ENCODE peak calls at places on chromosomes 5 and 9, in five cellular contexts. F is body of pancreas, S is PC-9, A is pancreas, E is left ventricle myocardium inferior. P is an unnamed sample. For H3K9me3, the result is how much of the 10 kb centered on the place peaks cover.

GRCh38 chr5:41636605-41637004 is 126.2 kb upstream of the PLCXD3 start:
- DNase-seq in S (no peak), F (no peak), E (no peak), A (no peak), P (no peak)

GRCh38 chr9:96450613-96451544 is 910 bp downstream of the HABP4 start:
- DNase-seq in S (no peak), F (peak), E (peak), A (peak), P (peak)

GRCh38 chr9:89606567-89607311 is 1.9 kb downstream of the GADD45G start:
- DNase-seq in E (peak), F (peak), A (no peak), S (no peak), P (peak)

GRCh38 chr5:174731214-174732039 is 7.0 kb downstream of the MSX2 start:
- DNase-seq in E (no peak), A (no peak), S (no peak), F (no peak), P (no peak)

GRCh38 chr5:76209297-76209696 is 126.1 kb downstream of the SV2C start:
- DNase-seq in A (no peak), S (no peak), F (no peak), E (no peak), P (no peak)

GRCh38 chr5:125220284-125220683 is 473.8 kb upstream of the ZNF608 start:
- DNase-seq in A (no peak), E (no peak), S (no peak), F (no peak), P (no peak)

GRCh38 chr9:6014668-6015270 is 655 bp downstream of the RANBP6 start:
- DNase-seq in F (no peak), E (no peak), S (peak), A (no peak), P (peak)

GRCh38 chr5:77428033-77428432 is 64.1 kb downstream of the WDR41 start:
- DNase-seq in S (no peak), E (no peak), F (no peak), A (no peak), P (no peak)

GRCh38 chr9:87233916-87234455 is 263.7 kb upstream of the DAPK1 start:
- DNase-seq in S (no peak), A (no peak), F (no peak), E (no peak), P (no peak)

GRCh38 chr5:76145945-76146344 is 62.8 kb downstream of the SV2C start:
- DNase-seq in F (no peak), A (no peak), E (no peak), S (no peak), P (no peak)

GRCh38 chr9:34124923-34125322 is 1.6 kb downstream of the DCAF12 start:
- DNase-seq in A (no peak), F (no peak), E (no peak), S (no peak), P (no peak)

GRCh38 chr9:121636411-121636865 is 15.0 kb upstream of the DAB2IP start:
- DNase-seq in A (no peak), S (no peak), F (no peak), E (no peak), P (no peak)

GRCh38 chr9:92960561-92961290 is 13.4 kb downstream of the FGD3 start:
- DNase-seq in A (no peak), E (no peak), F (no peak), S (no peak), P (no peak)

GRCh38 chr5:65861830-65862241 is 64.5 kb upstream of the ERBIN start:
- DNase-seq in F (no peak), S (peak), E (no peak), A (no peak), P (no peak)

GRCh38 chr9:115118471-115119156 is 657 bp upstream of the TNC start:
- DNase-seq in E (peak), A (peak), F (peak), S (peak), P (peak)

GRCh38 chr5:170587808-170588207 is 84.0 kb downstream of the KCNIP1 start:
- DNase-seq in S (no peak), A (no peak), F (no peak), E (no peak), P (no peak)

GRCh38 chr9:16429671-16430070 is 440.8 kb downstream of the BNC2 start:
- DNase-seq in S (no peak), E (no peak), F (no peak), A (no peak), P (no peak)

GRCh38 chr5:95730730-95731570 is at the start of gene RHOBTB3:
- DNase-seq in E (peak), F (peak), S (peak), A (peak), P (peak)

GRCh38 chr9:137610944-137611343 is 5.5 kb downstream of the ARRDC1 start:
- DNase-seq in E (no peak), S (peak), F (no peak), A (no peak), P (no peak)

GRCh38 chr9:95025213-95026170 is 292.0 kb downstream of the FANCC start:
- DNase-seq in S (no peak), A (peak), E (peak), F (peak), P (peak)

GRCh38 chr5:133925866-133926488 is 42.4 kb downstream of the C5orf15 start:
- DNase-seq in E (no peak), A (no peak), S (peak), F (no peak), P (no peak)

GRCh38 chr9:131042666-131043065 is 33.7 kb downstream of the LAMC3 start:
- DNase-seq in F (no peak), S (no peak), E (no peak), A (no peak), P (no peak)

GRCh38 chr5:159128070-159128507 is 28.4 kb upstream of the EBF1 start:
- DNase-seq in S (no peak), F (no peak), E (no peak), A (no peak), P (no peak)

GRCh38 chr5:1494780-1495524 is 28.8 kb downstream of the LPCAT1 start:
- DNase-seq in E (no peak), F (no peak), S (no peak), A (no peak), P (no peak)

GRCh38 chr9:134659688-134660131 is 18.1 kb downstream of the COL5A1 start:
- DNase-seq in S (no peak), F (no peak), E (peak), A (peak), P (no peak)

GRCh38 chr9:96554326-96554725 is 65.3 kb downstream of the CDC14B start:
- DNase-seq in S (no peak), F (no peak), A (no peak), E (no peak), P (no peak)

GRCh38 chr9:96203867-96204412 is 98.0 kb downstream of the HSD17B3 start:
- DNase-seq in F (no peak), A (no peak), S (no peak), E (peak), P (no peak)

GRCh38 chr5:107257885-107258520 is 412.7 kb downstream of the EFNA5 start:
- DNase-seq in F (no peak), E (no peak), A (no peak), S (no peak), P (no peak)

GRCh38 chr5:157215826-157216167 is 35.2 kb downstream of the ITK start:
- DNase-seq in E (no peak), A (no peak), F (no peak), S (no peak), P (no peak)

GRCh38 chr9:114276908-114277821 is 45.7 kb upstream of the ORM1 start:
- DNase-seq in A (peak), F (no peak), S (peak), E (peak), P (no peak)

DNA sequence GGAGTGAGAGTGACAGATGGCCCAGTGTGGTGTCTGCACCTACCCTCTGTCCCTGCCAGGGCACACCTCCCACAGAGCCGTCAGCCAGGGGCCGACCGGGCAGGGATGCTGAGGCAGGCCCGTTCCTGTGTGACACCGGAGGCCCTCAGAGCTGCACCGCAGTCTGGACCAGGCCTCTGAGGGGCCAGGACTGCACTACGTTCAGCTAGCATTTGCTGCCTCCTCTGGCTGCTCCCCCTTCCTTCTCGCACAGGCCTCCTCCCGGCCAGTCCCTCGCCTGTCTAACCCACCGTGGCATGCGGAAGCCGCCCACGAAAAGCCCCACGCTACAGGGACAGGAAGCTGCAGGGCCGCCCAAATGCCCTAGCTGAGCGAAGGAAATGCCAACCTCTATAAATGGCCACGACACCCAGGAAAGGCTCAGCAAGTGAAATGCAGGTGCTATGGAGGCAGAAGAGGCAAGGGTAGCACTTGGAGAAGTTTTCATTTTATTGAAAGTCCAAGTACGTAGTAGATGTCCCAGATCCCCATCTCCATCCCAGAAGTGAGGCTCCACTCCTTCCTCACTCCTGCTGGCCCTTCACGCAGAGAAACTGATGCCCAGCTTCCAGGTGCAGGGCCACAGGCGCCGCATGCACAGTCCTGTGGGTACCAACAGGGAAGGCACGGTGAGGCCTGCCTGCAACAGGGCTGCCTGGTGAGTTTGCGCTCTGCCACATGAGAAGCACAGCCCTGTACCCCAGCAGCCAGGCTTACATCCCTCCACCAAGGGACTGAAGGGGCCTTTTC is 38.7 kb downstream of the MAPK9 start:
- DNase-seq in F (no peak), E (no peak), S (no peak), A (no peak), P (no peak)
- H3K9me3 ChIP-seq in F (under half), E (half or more), S (half or more), A (under half), P (under half)

GRCh38 chr5:173592050-173592669 is 24.3 kb downstream of the BOD1 start:
- DNase-seq in S (no peak), A (no peak), E (no peak), F (no peak), P (no peak)

GRCh38 chr5:173595826-173596225 is 20.6 kb downstream of the BOD1 start:
- DNase-seq in F (no peak), S (no peak), E (no peak), A (no peak), P (no peak)

GRCh38 chr5:173594061-173594460 is 22.4 kb downstream of the BOD1 start:
- DNase-seq in A (no peak), S (no peak), F (no peak), E (no peak), P (no peak)

GRCh38 chr5:173591300-173591622 is 25.2 kb downstream of the BOD1 start:
- DNase-seq in F (no peak), S (no peak), A (no peak), E (no peak), P (peak)

DNA sequence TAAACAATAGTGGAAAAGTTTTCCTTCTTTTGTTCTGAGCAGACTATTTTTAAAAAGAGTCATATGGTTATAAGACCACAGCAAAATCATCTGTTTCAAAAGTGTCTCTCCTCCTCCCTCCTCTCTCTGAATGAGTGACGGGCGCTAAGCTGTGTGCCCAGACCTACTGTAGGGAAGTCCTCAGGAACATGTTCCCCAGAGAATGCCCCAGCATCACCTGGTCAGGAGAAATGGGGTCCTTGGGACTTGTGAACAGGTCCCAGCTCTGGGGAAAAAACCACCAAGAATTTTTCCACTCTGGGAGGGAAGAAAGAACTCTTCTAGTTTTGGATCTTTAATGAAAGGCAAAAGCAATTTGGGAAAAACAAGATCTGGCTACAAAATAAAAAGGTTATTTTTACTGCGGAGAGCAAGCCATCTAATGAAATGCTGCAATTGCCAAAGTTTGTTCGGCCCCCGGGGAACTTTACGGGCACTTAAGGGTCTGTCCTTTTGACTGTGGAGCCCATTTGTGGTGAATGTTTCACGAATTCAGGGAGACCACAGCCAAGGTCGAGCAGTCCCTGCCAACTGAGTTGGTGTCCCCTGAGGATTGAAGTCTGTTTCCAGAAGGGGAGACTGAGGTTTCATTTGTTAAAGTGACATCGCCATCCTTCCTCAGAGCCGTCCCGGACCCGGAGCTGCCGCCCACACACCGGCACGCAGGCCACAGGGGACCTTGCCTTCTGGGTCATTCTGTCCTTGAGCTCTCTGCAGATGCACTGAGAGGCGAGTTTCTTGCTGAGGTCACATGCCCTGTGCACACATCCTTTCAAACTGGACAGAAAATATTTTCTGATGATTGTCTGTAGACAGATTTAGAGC is 25.8 kb downstream of the BOD1 start:
- DNase-seq in A (no peak), E (peak), F (no peak), S (no peak), P (peak)
- H3K9me3 ChIP-seq in A (under half), E (under half), F (under half), S (under half), P (under half)

DNA sequence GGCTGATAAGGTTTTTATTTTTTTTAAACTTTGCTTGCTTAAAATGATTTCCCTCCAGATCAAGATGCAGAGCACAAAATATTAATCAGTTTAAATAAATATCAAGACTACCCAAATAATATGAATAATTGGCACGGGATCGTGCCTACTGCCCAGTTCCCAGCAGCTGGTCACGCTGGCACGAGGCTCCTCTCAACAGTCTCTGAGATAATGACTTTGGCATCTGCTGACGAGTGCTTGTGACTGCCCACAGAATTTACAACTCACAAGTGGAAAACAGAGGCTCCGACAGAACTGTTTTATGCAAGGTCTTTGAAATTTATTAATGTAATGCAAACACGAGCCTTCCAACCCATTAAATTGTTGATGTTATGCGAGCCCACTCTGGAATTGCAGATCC is 369.5 kb upstream of the IRX1 start:
- DNase-seq in E (peak), A (no peak), S (no peak), F (no peak), P (no peak)
- H3K9me3 ChIP-seq in E (under half), A (under half), S (under half), F (under half), P (under half)

DNA sequence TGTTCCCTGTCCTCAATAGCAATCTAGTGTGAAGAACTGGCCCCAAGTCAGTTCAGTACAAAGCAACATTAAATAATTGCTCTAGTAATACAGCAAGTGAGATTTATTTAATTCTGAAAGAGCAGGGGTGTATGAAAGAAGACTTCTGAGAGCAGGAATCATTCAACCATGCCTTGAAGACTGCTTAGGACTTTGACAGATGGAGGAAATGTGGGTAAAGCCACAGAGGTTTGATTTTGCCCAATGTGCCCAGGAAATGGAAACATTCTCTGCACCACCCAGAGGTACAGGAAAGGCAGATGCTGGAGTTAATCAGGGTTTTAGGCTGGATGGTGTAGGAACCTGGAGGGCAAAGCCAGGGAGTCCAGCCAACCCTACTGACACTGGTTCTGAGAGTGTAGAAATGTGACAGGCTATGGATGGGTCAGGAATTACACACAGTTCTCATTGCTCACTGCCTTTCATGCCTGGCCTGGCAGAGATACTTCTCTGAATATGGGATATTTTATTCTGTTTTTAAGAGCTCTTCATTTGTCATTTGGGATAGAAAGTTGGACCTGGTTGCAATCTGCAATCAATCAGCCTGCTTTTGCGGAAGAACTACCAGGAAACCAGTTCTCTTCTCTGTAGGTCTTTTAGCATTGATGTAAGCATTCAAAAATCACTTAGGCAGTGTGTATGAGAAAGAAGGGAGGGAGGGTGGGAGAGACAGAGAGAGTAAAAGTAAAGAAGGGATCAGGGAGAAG is 88.3 kb downstream of the BRINP1 start:
- DNase-seq in F (no peak), S (no peak), E (no peak), A (no peak), P (no peak)
- H3K9me3 ChIP-seq in F (under half), S (under half), E (under half), A (under half), P (under half)

GRCh38 chr5:141326088-141326854 is 4.0 kb upstream of the PCDHGA1 start:
- DNase-seq in A (no peak), F (peak), S (peak), E (peak), P (peak)

GRCh38 chr5:141328231-141328630 is 2.1 kb upstream of the PCDHGA1 start:
- DNase-seq in A (no peak), E (no peak), S (no peak), F (no peak), P (no peak)

GRCh38 chr5:141330299-141331080 is at the start of gene PCDHGA1:
- DNase-seq in F (no peak), E (no peak), S (no peak), A (no peak), P (peak)
- H3K9me3 ChIP-seq in F (under half), E (half or more), S (under half), A (under half), P (under half)

GRCh38 chr5:141434006-141434405 is 3.7 kb downstream of the PCDHGA12 start:
- DNase-seq in S (no peak), E (no peak), F (no peak), A (no peak), P (no peak)

GRCh38 chr5:141430332-141431113 is at the start of gene PCDHGA12:
- DNase-seq in E (peak), F (no peak), A (no peak), S (no peak), P (peak)

GRCh38 chr5:141437208-141437607 is 6.9 kb downstream of the PCDHGA12 start:
- DNase-seq in F (no peak), S (no peak), E (no peak), A (no peak), P (no peak)

GRCh38 chr5:141427783-141428426 is 2.4 kb upstream of the PCDHGA12 start:
- DNase-seq in E (no peak), A (no peak), F (no peak), S (no peak), P (no peak)

GRCh38 chr5:141431286-141431685 is 979 bp downstream of the PCDHGA12 start:
- DNase-seq in A (no peak), F (no peak), E (no peak), S (no peak), P (no peak)
- H3K9me3 ChIP-seq in A (under half), F (under half), E (half or more), S (under half), P (under half)

GRCh38 chr5:149019562-149020140 is 43.2 kb downstream of the SH3TC2 start:
- DNase-seq in A (no peak), S (no peak), F (no peak), E (no peak), P (no peak)
- H3K9me3 ChIP-seq in A (under half), S (under half), F (under half), E (under half), P (under half)

GRCh38 chr5:179111267-179112207 is 51.4 kb downstream of the ZNF354C start:
- DNase-seq in A (no peak), S (no peak), F (no peak), E (no peak), P (no peak)

GRCh38 chr5:179112469-179113142 is 52.4 kb downstream of the ZNF354C start:
- DNase-seq in F (no peak), S (no peak), A (no peak), E (no peak), P (no peak)

GRCh38 chr5:179113945-179114641 is 53.9 kb downstream of the ZNF354C start:
- DNase-seq in E (no peak), F (no peak), A (no peak), S (no peak), P (no peak)

GRCh38 chr5:179113143-179113530 is 53.0 kb downstream of the ZNF354C start:
- DNase-seq in A (no peak), E (no peak), F (no peak), S (no peak), P (no peak)

DNA sequence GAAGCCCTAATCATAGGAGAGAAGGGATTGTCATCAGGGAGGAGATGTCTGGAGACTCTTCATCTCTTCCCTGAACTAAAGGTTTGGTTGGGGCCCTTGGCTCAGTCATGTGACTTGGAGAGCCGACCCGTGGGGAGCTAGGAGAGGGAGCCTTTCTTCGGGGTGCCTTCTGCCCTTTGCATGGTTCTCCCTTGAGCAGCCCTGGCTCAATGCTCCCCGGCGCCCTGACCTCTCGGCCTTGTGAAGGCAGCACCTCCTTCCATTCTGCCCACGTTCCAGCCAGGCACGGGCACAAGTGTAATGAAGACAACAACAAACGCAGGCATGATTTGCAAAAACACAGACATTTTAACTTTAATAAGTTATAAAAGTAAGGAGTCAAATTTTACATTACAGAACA is 50.4 kb downstream of the ZNF354C start:
- DNase-seq in F (no peak), A (no peak), E (no peak), S (no peak), P (no peak)
- H3K9me3 ChIP-seq in F (under half), A (under half), E (half or more), S (under half), P (under half)